ENCODE peak calls at places on chromosomes 2 and 18, in six cellular contexts. J is NCI-H69; T is gastrocnemius medialis; P is DMS153; V is stimulated activated CD4-positive, alpha-beta T cell treated with anti-CD3 and anti-CD28 coated beads, Interleukin-15, amount 100 ng/mL, for 24 hours; D is Calu3. Z is an unnamed sample.

GRCh38 chr18:7682334-7682733 is 115.2 kb downstream of the PTPRM start:
- DNase-seq in J (no peak), T (no peak), P (no peak), V (no peak), D (no peak), Z (no peak)

GRCh38 chr2:69149631-69150215 is 136.7 kb downstream of the ANTXR1 start:
- DNase-seq in J (no peak), T (peak), P (no peak), V (no peak), D (no peak), Z (no peak)

GRCh38 chr2:160751021-160751420 is 257.4 kb upstream of the RBMS1 start:
- DNase-seq in J (no peak), T (no peak), P (no peak), V (no peak), D (no peak), Z (no peak)

GRCh38 chr2:42693013-42693575 is 70.8 kb downstream of the OXER1 start:
- DNase-seq in J (no peak), T (no peak), P (no peak), V (no peak), D (no peak), Z (no peak)

GRCh38 chr2:14751581-14751980 is 119.1 kb downstream of the LRATD1 start:
- DNase-seq in J (peak), T (no peak), P (peak), V (no peak), D (no peak), Z (no peak)

GRCh38 chr18:64103979-64104378 is 44.9 kb downstream of the LINC00305 start:
- DNase-seq in J (no peak), T (no peak), P (no peak), V (no peak), D (no peak), Z (no peak)

GRCh38 chr2:15243762-15244161 is 317.4 kb downstream of the NBAS start:
- DNase-seq in J (peak), T (no peak), P (peak), V (no peak), D (no peak), Z (no peak)

GRCh38 chr2:22890142-22890541 is 494.8 kb upstream of the KLHL29 start:
- DNase-seq in J (peak), T (no peak), P (no peak), V (no peak), D (no peak), Z (no peak)

GRCh38 chr2:68964282-68964681 is 10.2 kb upstream of the GKN1 start:
- DNase-seq in J (no peak), T (no peak), P (no peak), V (no peak), D (no peak), Z (no peak)

GRCh38 chr2:68237404-68237803 is 14.9 kb downstream of the PPP3R1 start:
- DNase-seq in J (no peak), T (no peak), P (no peak), V (no peak), D (no peak), Z (no peak)

GRCh38 chr2:8692783-8693768 is 11.2 kb downstream of the ID2 start:
- DNase-seq in J (peak), T (no peak), P (no peak), V (peak), D (peak), Z (no peak)

GRCh38 chr2:19731515-19731914 is 170.3 kb downstream of the TTC32 start:
- DNase-seq in J (no peak), T (no peak), P (no peak), V (no peak), D (no peak), Z (no peak)

GRCh38 chr2:215567504-215567903 is 131.6 kb upstream of the FN1 start:
- DNase-seq in J (peak), T (no peak), P (no peak), V (no peak), D (no peak), Z (no peak)

GRCh38 chr2:153823880-153824279 is 47.8 kb upstream of the GALNT13 start:
- DNase-seq in J (no peak), T (no peak), P (no peak), V (no peak), D (no peak), Z (no peak)

GRCh38 chr2:61327173-61327572 is 143.7 kb downstream of the USP34 start:
- DNase-seq in J (no peak), T (no peak), P (no peak), V (no peak), D (no peak), Z (no peak)

GRCh38 chr2:71605781-71606241 is 152.4 kb downstream of the DYSF start:
- DNase-seq in J (peak), T (peak), P (no peak), V (no peak), D (no peak), Z (no peak)

GRCh38 chr18:13793819-13794218 is 30.1 kb upstream of the MC5R start:
- DNase-seq in J (no peak), T (no peak), P (no peak), V (no peak), D (no peak), Z (no peak)

GRCh38 chr2:109499549-109499948 is 114.2 kb downstream of the SEPTIN10 start:
- DNase-seq in J (no peak), T (no peak), P (no peak), V (no peak), D (peak), Z (no peak)

GRCh38 chr18:30280861-30281470 is 761.6 kb downstream of the DSC3 start:
- DNase-seq in J (peak), T (no peak), P (no peak), V (no peak), D (peak), Z (no peak)

GRCh38 chr2:199379251-199379650 is 78.5 kb downstream of the SATB2 start:
- DNase-seq in J (peak), T (no peak), P (peak), V (no peak), D (no peak), Z (no peak)

GRCh38 chr2:156818944-156819343 is 382.8 kb downstream of the GPD2 start:
- DNase-seq in J (no peak), T (no peak), P (no peak), V (no peak), D (no peak), Z (no peak)

GRCh38 chr2:47265158-47265557 is 110.0 kb upstream of the STPG4 start:
- DNase-seq in J (peak), T (no peak), P (no peak), V (no peak), D (no peak), Z (no peak)

GRCh38 chr2:200380833-200381542 is 74.5 kb downstream of the SPATS2L start:
- DNase-seq in J (no peak), T (no peak), P (no peak), V (no peak), D (no peak), Z (no peak)

GRCh38 chr18:23994361-23994902 is 20.1 kb upstream of the TTC39C start:
- DNase-seq in J (peak), T (no peak), P (peak), V (no peak), D (peak), Z (peak)

GRCh38 chr2:82320296-82320695 is 2015.7 kb upstream of the LRRTM1 start:
- DNase-seq in J (no peak), T (no peak), P (no peak), V (no peak), D (no peak), Z (no peak)

GRCh38 chr2:192559541-192560126 is 364.9 kb upstream of the TMEFF2 start:
- DNase-seq in J (peak), T (no peak), P (no peak), V (no peak), D (no peak), Z (no peak)

GRCh38 chr18:46070683-46071614 is 1.1 kb downstream of the PSTPIP2 start:
- DNase-seq in J (peak), T (no peak), P (no peak), V (peak), D (no peak), Z (no peak)

GRCh38 chr2:148534416-148535205 is 109.9 kb upstream of the EPC2 start:
- DNase-seq in J (no peak), T (peak), P (no peak), V (no peak), D (no peak), Z (no peak)

GRCh38 chr2:3470856-3471737 is 48.2 kb downstream of the ADI1 start:
- DNase-seq in J (no peak), T (peak), P (no peak), V (no peak), D (no peak), Z (no peak)

GRCh38 chr2:241112592-241112991 is 10.5 kb upstream of the MTERF4 start:
- DNase-seq in J (no peak), T (no peak), P (no peak), V (peak), D (no peak), Z (peak)

GRCh38 chr2:195337597-195337996 is 319.4 kb upstream of the SLC39A10 start:
- DNase-seq in J (peak), T (no peak), P (no peak), V (no peak), D (no peak), Z (no peak)

GRCh38 chr2:237527241-237527640 is 39.1 kb upstream of the PRLH start:
- DNase-seq in J (no peak), T (peak), P (no peak), V (no peak), D (no peak), Z (no peak)

GRCh38 chr2:230166557-230167170 is 53.1 kb downstream of the SP110 start:
- DNase-seq in J (no peak), T (no peak), P (no peak), V (no peak), D (no peak), Z (no peak)

GRCh38 chr18:13710460-13710859 is 15.9 kb downstream of the FAM210A start:
- DNase-seq in J (no peak), T (no peak), P (no peak), V (no peak), D (peak), Z (no peak)

GRCh38 chr2:157911646-157912217 is 35.6 kb upstream of the ACVR1 start:
- DNase-seq in J (peak), T (no peak), P (no peak), V (no peak), D (no peak), Z (no peak)

GRCh38 chr2:230054079-230054478 is 14.6 kb downstream of the SLC16A14 start:
- DNase-seq in J (peak), T (no peak), P (no peak), V (peak), D (no peak), Z (no peak)

GRCh38 chr2:233928594-233929351 is 11.6 kb downstream of the TRPM8 start:
- DNase-seq in J (peak), T (no peak), P (no peak), V (peak), D (peak), Z (no peak)